ENCODE peak calls at places on chromosomes 7 and 10, in four cellular contexts. One of them, this sample, is unnamed.

GRCh38 chr10:13346912-13347234 is 1.2 kb downstream of the SEPHS1 start:
- DNase-seq in H1: no peak
- DNase-seq in K562: no peak
- DNase-seq in HepG2: no peak
- DNase-seq in this sample: no peak

GRCh38 chr7:155872678-155873369 is 60.6 kb upstream of the SHH start:
- DNase-seq in HepG2: no peak
- DNase-seq in K562: no peak
- DNase-seq in H1: peak
- DNase-seq in this sample: no peak

GRCh38 chr7:18666107-18666728 is 170.7 kb downstream of the HDAC9 start:
- DNase-seq in HepG2: peak
- DNase-seq in K562: peak
- DNase-seq in H1: peak
- DNase-seq in this sample: peak

GRCh38 chr10:75211007-75211735 is 575 bp downstream of the VDAC2 start:
- DNase-seq in HepG2: peak
- DNase-seq in H1: no peak
- DNase-seq in K562: peak
- DNase-seq in this sample: no peak

GRCh38 chr10:2897619-2898508 is 169.5 kb upstream of the PFKP start:
- DNase-seq in HepG2: no peak
- DNase-seq in K562: no peak
- DNase-seq in H1: no peak
- DNase-seq in this sample: no peak

GRCh38 chr7:150988230-150989226 is 2.3 kb upstream of the NOS3 start:
- DNase-seq in HepG2: no peak
- DNase-seq in K562: peak
- DNase-seq in H1: peak
- DNase-seq in this sample: no peak

GRCh38 chr10:22477365-22478287 is 132.3 kb downstream of the SPAG6 start:
- DNase-seq in HepG2: no peak
- DNase-seq in H1: peak
- DNase-seq in K562: no peak
- DNase-seq in this sample: no peak

GRCh38 chr10:63522129-63522687 is 1.0 kb downstream of the REEP3 start:
- DNase-seq in HepG2: no peak
- DNase-seq in K562: no peak
- DNase-seq in H1: peak
- DNase-seq in this sample: peak

GRCh38 chr10:103238506-103239252 is 7.0 kb upstream of the RPEL1 start:
- DNase-seq in K562: peak
- DNase-seq in H1: no peak
- DNase-seq in HepG2: peak
- DNase-seq in this sample: peak

GRCh38 chr10:46525177-46525823 is 31.2 kb downstream of the GPRIN2 start:
- DNase-seq in H1: no peak
- DNase-seq in HepG2: no peak
- DNase-seq in K562: no peak
- DNase-seq in this sample: peak

GRCh38 chr7:115183431-115184057 is 261.6 kb downstream of the MDFIC start:
- DNase-seq in HepG2: no peak
- DNase-seq in K562: no peak
- DNase-seq in H1: no peak
- DNase-seq in this sample: no peak

GRCh38 chr7:115178831-115179230 is 256.9 kb downstream of the MDFIC start:
- DNase-seq in HepG2: no peak
- DNase-seq in H1: no peak
- DNase-seq in K562: no peak
- DNase-seq in this sample: no peak

DNA sequence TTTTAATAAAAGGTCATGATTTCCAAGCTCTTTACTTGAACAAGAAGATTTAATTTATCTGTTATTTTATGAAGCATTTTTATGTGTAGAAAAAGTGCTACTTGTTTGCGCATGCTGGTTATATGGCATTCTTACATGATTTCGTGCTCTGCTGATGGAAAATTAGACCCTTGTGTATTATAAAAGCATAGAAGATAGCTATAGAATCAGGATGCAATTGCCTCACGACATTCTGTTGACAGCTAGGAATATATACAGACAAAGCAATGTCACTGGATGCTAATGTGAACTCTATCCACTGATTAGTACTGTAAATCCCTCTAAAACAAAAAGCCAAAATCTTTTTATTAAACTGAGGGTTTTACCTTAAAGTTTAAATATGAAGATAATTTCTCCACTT is 255.9 kb downstream of the MDFIC start:
- DNase-seq in H1: no peak
- DNase-seq in HepG2: no peak
- DNase-seq in K562: no peak
- DNase-seq in this sample: no peak
- TF ChIP-seq PHF8 in H1: no peak
- TF ChIP-seq PHF8 in HepG2: no peak
- TF ChIP-seq PHF8 in K562: no peak
- TF ChIP-seq PHF8 in this sample: no peak

DNA sequence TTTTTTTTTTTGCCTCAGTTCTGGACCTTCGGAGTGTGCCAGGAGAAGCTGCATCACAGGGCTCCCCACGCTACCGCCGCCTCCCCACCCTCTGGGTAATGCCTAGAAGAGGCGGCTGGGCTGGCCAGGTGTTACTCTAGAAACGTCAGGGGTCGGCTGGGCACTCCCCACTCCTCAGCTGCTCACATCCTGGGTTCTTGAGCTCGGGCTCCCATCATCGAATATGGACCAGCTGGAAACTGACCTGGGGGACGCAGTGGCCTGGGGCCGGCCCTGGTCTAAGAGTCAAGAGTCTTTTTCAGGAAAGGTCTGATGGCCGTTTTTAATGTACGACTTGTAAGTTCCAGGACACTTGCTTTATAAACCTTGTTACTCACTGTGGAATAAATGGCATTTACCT is 326.5 kb downstream of the WDR37 start:
- DNase-seq in H1: peak
- DNase-seq in HepG2: no peak
- DNase-seq in K562: no peak
- DNase-seq in this sample: no peak
- TF ChIP-seq PHF8 in H1: no peak
- TF ChIP-seq PHF8 in HepG2: no peak
- TF ChIP-seq PHF8 in K562: no peak
- TF ChIP-seq PHF8 in this sample: no peak

GRCh38 chr10:24963646-24964045 is 11.2 kb upstream of the PRTFDC1 start:
- DNase-seq in H1: no peak
- DNase-seq in K562: no peak
- DNase-seq in HepG2: no peak
- DNase-seq in this sample: no peak
- TF ChIP-seq PHF8 in H1: no peak
- TF ChIP-seq PHF8 in K562: no peak
- TF ChIP-seq PHF8 in HepG2: no peak
- TF ChIP-seq PHF8 in this sample: no peak

GRCh38 chr7:130882396-130882795 is 148.4 kb upstream of the KLF14 start:
- DNase-seq in HepG2: no peak
- DNase-seq in K562: no peak
- DNase-seq in H1: peak
- DNase-seq in this sample: no peak
- TF ChIP-seq PHF8 in HepG2: no peak
- TF ChIP-seq PHF8 in K562: no peak
- TF ChIP-seq PHF8 in H1: no peak
- TF ChIP-seq PHF8 in this sample: no peak

GRCh38 chr7:1844336-1844955 is 174.4 kb downstream of the ELFN1 start:
- DNase-seq in H1: no peak
- DNase-seq in K562: no peak
- DNase-seq in HepG2: no peak
- DNase-seq in this sample: no peak
- TF ChIP-seq PHF8 in H1: no peak
- TF ChIP-seq PHF8 in K562: no peak
- TF ChIP-seq PHF8 in HepG2: no peak
- TF ChIP-seq PHF8 in this sample: no peak

GRCh38 chr10:132710746-132711617 is 75.0 kb downstream of the NKX6-2 start:
- DNase-seq in H1: no peak
- DNase-seq in HepG2: no peak
- DNase-seq in K562: no peak
- DNase-seq in this sample: no peak

GRCh38 chr10:132712698-132713232 is 73.2 kb downstream of the NKX6-2 start:
- DNase-seq in K562: no peak
- DNase-seq in HepG2: no peak
- DNase-seq in H1: no peak
- DNase-seq in this sample: no peak

GRCh38 chr10:132713421-132714095 is 72.4 kb downstream of the NKX6-2 start:
- DNase-seq in K562: no peak
- DNase-seq in H1: no peak
- DNase-seq in HepG2: no peak
- DNase-seq in this sample: no peak

GRCh38 chr10:132711618-132712051 is 74.3 kb downstream of the NKX6-2 start:
- DNase-seq in HepG2: no peak
- DNase-seq in K562: no peak
- DNase-seq in H1: no peak
- DNase-seq in this sample: no peak

GRCh38 chr10:132712291-132712690 is 73.7 kb downstream of the NKX6-2 start:
- DNase-seq in K562: no peak
- DNase-seq in H1: no peak
- DNase-seq in HepG2: no peak
- DNase-seq in this sample: no peak
- TF ChIP-seq PHF8 in K562: no peak
- TF ChIP-seq PHF8 in H1: no peak
- TF ChIP-seq PHF8 in HepG2: no peak
- TF ChIP-seq PHF8 in this sample: no peak

DNA sequence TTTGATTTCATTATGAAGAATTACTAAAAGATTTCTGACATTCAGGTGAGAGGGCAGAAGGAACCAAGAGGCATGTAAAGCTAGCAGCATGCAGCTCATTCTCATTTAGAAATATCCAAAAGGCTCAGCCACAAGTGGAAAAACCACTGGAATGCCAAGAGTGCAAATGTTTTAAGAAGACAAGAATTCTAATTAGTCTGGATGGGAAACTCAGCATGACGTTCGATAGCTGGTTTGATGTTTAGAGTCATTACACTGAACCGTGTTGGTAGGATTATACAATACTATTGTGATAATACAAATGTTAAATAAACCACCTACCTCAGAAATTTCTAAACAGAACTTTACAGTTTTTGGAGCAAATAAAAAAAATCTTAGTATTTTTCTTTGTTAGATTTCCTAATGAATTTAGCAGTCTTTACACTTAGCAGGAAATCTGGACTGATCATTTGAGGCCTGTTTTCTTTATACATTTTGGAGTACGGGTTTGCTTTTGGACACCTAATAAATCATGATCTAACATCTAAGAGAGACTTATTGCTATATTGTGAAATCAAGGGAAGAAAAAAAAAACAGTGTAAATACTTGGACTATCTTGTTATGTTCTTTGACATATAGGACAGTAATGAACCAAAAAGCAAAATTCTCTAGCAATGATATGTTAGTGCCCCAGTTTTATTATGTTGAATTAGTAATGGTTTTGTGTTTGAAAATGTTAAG is 353.9 kb upstream of the SEMA3A start:
- DNase-seq in H1: no peak
- DNase-seq in K562: no peak
- DNase-seq in HepG2: no peak
- DNase-seq in this sample: no peak
- TF ChIP-seq PHF8 in H1: no peak
- TF ChIP-seq PHF8 in K562: no peak
- TF ChIP-seq PHF8 in HepG2: no peak
- TF ChIP-seq PHF8 in this sample: no peak

DNA sequence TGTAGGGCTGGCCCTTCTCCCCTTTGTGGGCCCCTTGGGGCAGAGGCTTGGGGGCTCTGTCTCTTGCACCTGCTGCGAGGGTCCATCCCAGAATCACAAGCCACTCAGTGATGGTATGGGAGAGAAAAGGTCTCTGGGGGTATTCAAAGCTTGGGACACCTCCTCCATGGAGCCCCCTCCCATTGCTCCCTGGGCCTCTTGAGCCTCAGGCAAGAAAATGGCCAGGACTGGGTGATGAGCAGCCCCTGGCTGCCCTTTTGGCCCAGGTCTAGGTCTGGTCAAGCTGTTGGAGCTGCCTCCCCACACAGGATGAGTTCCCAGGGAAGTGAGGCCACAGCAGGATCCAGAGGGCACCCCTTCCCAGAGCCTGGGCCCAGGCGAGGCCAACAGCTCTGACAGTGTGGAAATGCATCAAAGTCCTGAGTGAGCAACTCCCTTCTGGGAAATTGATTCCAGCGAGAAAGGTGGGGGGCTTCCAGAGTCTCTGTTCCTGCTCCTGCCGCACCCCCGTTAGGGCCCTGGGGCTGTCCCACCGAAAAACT is 3.4 kb upstream of the MYL7 start:
- DNase-seq in K562: no peak
- DNase-seq in HepG2: no peak
- DNase-seq in H1: no peak
- DNase-seq in this sample: no peak
- TF ChIP-seq PHF8 in K562: no peak
- TF ChIP-seq PHF8 in HepG2: no peak
- TF ChIP-seq PHF8 in H1: no peak
- TF ChIP-seq PHF8 in this sample: no peak

GRCh38 chr7:134548877-134549276 is at the start of gene AKR1B15:
- DNase-seq in H1: no peak
- DNase-seq in K562: no peak
- DNase-seq in HepG2: no peak
- DNase-seq in this sample: peak
- TF ChIP-seq PHF8 in H1: no peak
- TF ChIP-seq PHF8 in K562: no peak
- TF ChIP-seq PHF8 in HepG2: no peak
- TF ChIP-seq PHF8 in this sample: no peak

This sample was measured in A549.